ENCODE peak calls at places on chromosome 4, in eight cellular contexts. One of them, this sample, is unnamed.

GRCh38 chr4:153684182-153685073 is at the start of gene TLR2:
- DNase-seq in tibial nerve: peak
- DNase-seq in cardiac fibroblast: peak
- DNase-seq in AG10803: no peak
- DNase-seq in GM20000: peak
- DNase-seq in neural progenitor cell: peak
- DNase-seq in lung: peak
- DNase-seq in dorsolateral prefrontal cortex: peak
- DNase-seq in this sample: peak

GRCh38 chr4:48909697-48910096 is 3.1 kb upstream of the OCIAD2 start:
- DNase-seq in tibial nerve: no peak
- DNase-seq in cardiac fibroblast: peak
- DNase-seq in AG10803: peak
- DNase-seq in GM20000: no peak
- DNase-seq in neural progenitor cell: no peak
- DNase-seq in lung: peak
- DNase-seq in dorsolateral prefrontal cortex: peak
- DNase-seq in this sample: no peak

GRCh38 chr4:166341992-166342391 is 469.0 kb downstream of the TLL1 start:
- DNase-seq in tibial nerve: no peak
- DNase-seq in cardiac fibroblast: no peak
- DNase-seq in AG10803: no peak
- DNase-seq in GM20000: no peak
- DNase-seq in neural progenitor cell: no peak
- DNase-seq in lung: no peak
- DNase-seq in dorsolateral prefrontal cortex: no peak
- DNase-seq in this sample: no peak

GRCh38 chr4:150940123-150940522 is 75.0 kb downstream of the LRBA start:
- DNase-seq in tibial nerve: no peak
- DNase-seq in cardiac fibroblast: no peak
- DNase-seq in AG10803: no peak
- DNase-seq in GM20000: no peak
- DNase-seq in neural progenitor cell: no peak
- DNase-seq in lung: no peak
- DNase-seq in dorsolateral prefrontal cortex: no peak
- DNase-seq in this sample: no peak

GRCh38 chr4:183840311-183840710 is 64.8 kb upstream of the STOX2 start:
- DNase-seq in tibial nerve: peak
- DNase-seq in cardiac fibroblast: peak
- DNase-seq in AG10803: peak
- DNase-seq in GM20000: peak
- DNase-seq in neural progenitor cell: peak
- DNase-seq in lung: peak
- DNase-seq in dorsolateral prefrontal cortex: peak
- DNase-seq in this sample: peak

GRCh38 chr4:23956601-23957364 is 66.9 kb upstream of the PPARGC1A start:
- DNase-seq in tibial nerve: no peak
- DNase-seq in cardiac fibroblast: no peak
- DNase-seq in AG10803: no peak
- DNase-seq in GM20000: no peak
- DNase-seq in neural progenitor cell: no peak
- DNase-seq in lung: no peak
- DNase-seq in dorsolateral prefrontal cortex: no peak
- DNase-seq in this sample: no peak

GRCh38 chr4:188647820-188648380 is 508.7 kb downstream of the TRIML1 start:
- DNase-seq in tibial nerve: no peak
- DNase-seq in cardiac fibroblast: no peak
- DNase-seq in AG10803: no peak
- DNase-seq in GM20000: no peak
- DNase-seq in neural progenitor cell: no peak
- DNase-seq in lung: no peak
- DNase-seq in dorsolateral prefrontal cortex: no peak
- DNase-seq in this sample: no peak

GRCh38 chr4:138875886-138876608 is 139.5 kb upstream of the NOCT start:
- DNase-seq in tibial nerve: no peak
- DNase-seq in cardiac fibroblast: peak
- DNase-seq in AG10803: peak
- DNase-seq in GM20000: no peak
- DNase-seq in neural progenitor cell: no peak
- DNase-seq in lung: no peak
- DNase-seq in dorsolateral prefrontal cortex: no peak
- DNase-seq in this sample: no peak

GRCh38 chr4:108117473-108118182 is 51.1 kb downstream of the LEF1 start:
- DNase-seq in tibial nerve: no peak
- DNase-seq in cardiac fibroblast: no peak
- DNase-seq in AG10803: no peak
- DNase-seq in GM20000: no peak
- DNase-seq in neural progenitor cell: peak
- DNase-seq in lung: no peak
- DNase-seq in dorsolateral prefrontal cortex: no peak
- DNase-seq in this sample: no peak

GRCh38 chr4:41413670-41414069 is 124.3 kb upstream of the LIMCH1 start:
- DNase-seq in tibial nerve: no peak
- DNase-seq in cardiac fibroblast: peak
- DNase-seq in AG10803: no peak
- DNase-seq in GM20000: no peak
- DNase-seq in neural progenitor cell: peak
- DNase-seq in lung: no peak
- DNase-seq in dorsolateral prefrontal cortex: no peak
- DNase-seq in this sample: no peak

GRCh38 chr4:126544276-126544675 is 1088.5 kb upstream of the INTU start:
- DNase-seq in tibial nerve: no peak
- DNase-seq in cardiac fibroblast: no peak
- DNase-seq in AG10803: no peak
- DNase-seq in GM20000: no peak
- DNase-seq in neural progenitor cell: no peak
- DNase-seq in lung: no peak
- DNase-seq in dorsolateral prefrontal cortex: no peak
- DNase-seq in this sample: no peak

GRCh38 chr4:171857302-171858005 is 44.2 kb downstream of the GALNTL6 start:
- DNase-seq in tibial nerve: no peak
- DNase-seq in cardiac fibroblast: peak
- DNase-seq in AG10803: peak
- DNase-seq in GM20000: no peak
- DNase-seq in neural progenitor cell: no peak
- DNase-seq in lung: no peak
- DNase-seq in dorsolateral prefrontal cortex: no peak
- DNase-seq in this sample: no peak

GRCh38 chr4:176436500-176436973 is 116.8 kb downstream of the SPCS3 start:
- DNase-seq in tibial nerve: no peak
- DNase-seq in cardiac fibroblast: peak
- DNase-seq in AG10803: peak
- DNase-seq in GM20000: no peak
- DNase-seq in neural progenitor cell: no peak
- DNase-seq in lung: no peak
- DNase-seq in dorsolateral prefrontal cortex: no peak
- DNase-seq in this sample: no peak

GRCh38 chr4:115292320-115293092 is 179.1 kb upstream of the NDST4 start:
- DNase-seq in tibial nerve: no peak
- DNase-seq in cardiac fibroblast: no peak
- DNase-seq in AG10803: no peak
- DNase-seq in GM20000: no peak
- DNase-seq in neural progenitor cell: no peak
- DNase-seq in lung: no peak
- DNase-seq in dorsolateral prefrontal cortex: no peak
- DNase-seq in this sample: no peak

GRCh38 chr4:2850966-2851782 is 7.5 kb downstream of the ADD1 start:
- DNase-seq in tibial nerve: no peak
- DNase-seq in cardiac fibroblast: no peak
- DNase-seq in AG10803: peak
- DNase-seq in GM20000: no peak
- DNase-seq in neural progenitor cell: no peak
- DNase-seq in lung: no peak
- DNase-seq in dorsolateral prefrontal cortex: no peak
- DNase-seq in this sample: no peak

GRCh38 chr4:8229341-8229975 is 30.4 kb downstream of the SH3TC1 start:
- DNase-seq in tibial nerve: no peak
- DNase-seq in cardiac fibroblast: no peak
- DNase-seq in AG10803: no peak
- DNase-seq in GM20000: no peak
- DNase-seq in neural progenitor cell: no peak
- DNase-seq in lung: no peak
- DNase-seq in dorsolateral prefrontal cortex: no peak
- DNase-seq in this sample: no peak

GRCh38 chr4:25970691-25971427 is 56.8 kb downstream of the SMIM20 start:
- DNase-seq in tibial nerve: no peak
- DNase-seq in cardiac fibroblast: peak
- DNase-seq in AG10803: no peak
- DNase-seq in GM20000: no peak
- DNase-seq in neural progenitor cell: peak
- DNase-seq in lung: no peak
- DNase-seq in dorsolateral prefrontal cortex: no peak
- DNase-seq in this sample: no peak

GRCh38 chr4:126583509-126583908 is 1049.2 kb upstream of the INTU start:
- DNase-seq in tibial nerve: no peak
- DNase-seq in cardiac fibroblast: peak
- DNase-seq in AG10803: peak
- DNase-seq in GM20000: no peak
- DNase-seq in neural progenitor cell: peak
- DNase-seq in lung: no peak
- DNase-seq in dorsolateral prefrontal cortex: no peak
- DNase-seq in this sample: no peak

GRCh38 chr4:98828801-98829200 is 100.1 kb downstream of the EIF4E start:
- DNase-seq in tibial nerve: no peak
- DNase-seq in cardiac fibroblast: no peak
- DNase-seq in AG10803: peak
- DNase-seq in GM20000: no peak
- DNase-seq in neural progenitor cell: peak
- DNase-seq in lung: no peak
- DNase-seq in dorsolateral prefrontal cortex: no peak
- DNase-seq in this sample: no peak

GRCh38 chr4:42603865-42604264 is 53.0 kb downstream of the ATP8A1 start:
- DNase-seq in tibial nerve: no peak
- DNase-seq in cardiac fibroblast: no peak
- DNase-seq in AG10803: no peak
- DNase-seq in GM20000: no peak
- DNase-seq in neural progenitor cell: no peak
- DNase-seq in lung: no peak
- DNase-seq in dorsolateral prefrontal cortex: no peak
- DNase-seq in this sample: no peak

GRCh38 chr4:24160358-24160757 is 270.5 kb upstream of the PPARGC1A start:
- DNase-seq in tibial nerve: no peak
- DNase-seq in cardiac fibroblast: no peak
- DNase-seq in AG10803: no peak
- DNase-seq in GM20000: no peak
- DNase-seq in neural progenitor cell: no peak
- DNase-seq in lung: no peak
- DNase-seq in dorsolateral prefrontal cortex: no peak
- DNase-seq in this sample: no peak

GRCh38 chr4:15003441-15003890 is 1.2 kb downstream of the CPEB2 start:
- DNase-seq in tibial nerve: no peak
- DNase-seq in cardiac fibroblast: peak
- DNase-seq in AG10803: peak
- DNase-seq in GM20000: peak
- DNase-seq in neural progenitor cell: peak
- DNase-seq in lung: peak
- DNase-seq in dorsolateral prefrontal cortex: peak
- DNase-seq in this sample: peak

GRCh38 chr4:92346289-92346688 is 42.5 kb downstream of the GRID2 start:
- DNase-seq in tibial nerve: no peak
- DNase-seq in cardiac fibroblast: no peak
- DNase-seq in AG10803: no peak
- DNase-seq in GM20000: no peak
- DNase-seq in neural progenitor cell: no peak
- DNase-seq in lung: no peak
- DNase-seq in dorsolateral prefrontal cortex: no peak
- DNase-seq in this sample: no peak

GRCh38 chr4:189973646-189974045 is 33.0 kb downstream of the FRG1 start:
- DNase-seq in tibial nerve: no peak
- DNase-seq in cardiac fibroblast: no peak
- DNase-seq in AG10803: no peak
- DNase-seq in GM20000: no peak
- DNase-seq in neural progenitor cell: no peak
- DNase-seq in lung: no peak
- DNase-seq in dorsolateral prefrontal cortex: no peak
- DNase-seq in this sample: no peak
- TF ChIP-seq CTCF in tibial nerve: no peak
- TF ChIP-seq CTCF in cardiac fibroblast: no peak
- TF ChIP-seq CTCF in AG10803: no peak
- TF ChIP-seq CTCF in GM20000: no peak
- TF ChIP-seq CTCF in neural progenitor cell: no peak
- TF ChIP-seq CTCF in lung: no peak
- TF ChIP-seq CTCF in dorsolateral prefrontal cortex: no peak
- TF ChIP-seq CTCF in this sample: no peak

DNA sequence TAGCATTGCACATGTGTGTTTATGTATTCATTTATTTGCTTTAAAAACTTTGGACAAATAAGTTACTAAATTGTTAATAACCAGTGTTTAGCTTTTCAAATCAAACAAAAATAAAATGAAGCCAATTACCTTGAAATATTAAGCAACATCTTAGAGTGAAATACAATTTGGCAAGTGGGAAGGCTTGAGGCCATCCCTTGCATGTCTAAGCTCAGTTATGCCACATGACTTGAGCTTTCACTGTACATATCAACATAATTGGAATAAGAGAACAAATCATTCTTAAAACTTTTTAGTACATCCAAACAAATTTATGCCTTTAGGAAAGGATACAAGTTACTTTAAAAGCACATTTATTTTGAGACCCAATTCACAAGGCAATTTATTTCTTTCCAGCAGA is 640.6 kb downstream of the SPRY1 start:
- DNase-seq in tibial nerve: no peak
- DNase-seq in cardiac fibroblast: no peak
- DNase-seq in AG10803: peak
- DNase-seq in GM20000: no peak
- DNase-seq in neural progenitor cell: no peak
- DNase-seq in lung: no peak
- DNase-seq in dorsolateral prefrontal cortex: no peak
- DNase-seq in this sample: no peak
- TF ChIP-seq CTCF in tibial nerve: no peak
- TF ChIP-seq CTCF in cardiac fibroblast: no peak
- TF ChIP-seq CTCF in AG10803: no peak
- TF ChIP-seq CTCF in GM20000: no peak
- TF ChIP-seq CTCF in neural progenitor cell: no peak
- TF ChIP-seq CTCF in lung: no peak
- TF ChIP-seq CTCF in dorsolateral prefrontal cortex: no peak
- TF ChIP-seq CTCF in this sample: no peak

GRCh38 chr4:83725076-83726074 is 189.5 kb downstream of the GPAT3 start:
- DNase-seq in tibial nerve: no peak
- DNase-seq in cardiac fibroblast: no peak
- DNase-seq in AG10803: no peak
- DNase-seq in GM20000: no peak
- DNase-seq in neural progenitor cell: no peak
- DNase-seq in lung: no peak
- DNase-seq in dorsolateral prefrontal cortex: no peak
- DNase-seq in this sample: no peak
- TF ChIP-seq CTCF in tibial nerve: no peak
- TF ChIP-seq CTCF in cardiac fibroblast: no peak
- TF ChIP-seq CTCF in AG10803: no peak
- TF ChIP-seq CTCF in GM20000: no peak
- TF ChIP-seq CTCF in neural progenitor cell: no peak
- TF ChIP-seq CTCF in lung: no peak
- TF ChIP-seq CTCF in dorsolateral prefrontal cortex: no peak
- TF ChIP-seq CTCF in this sample: no peak

DNA sequence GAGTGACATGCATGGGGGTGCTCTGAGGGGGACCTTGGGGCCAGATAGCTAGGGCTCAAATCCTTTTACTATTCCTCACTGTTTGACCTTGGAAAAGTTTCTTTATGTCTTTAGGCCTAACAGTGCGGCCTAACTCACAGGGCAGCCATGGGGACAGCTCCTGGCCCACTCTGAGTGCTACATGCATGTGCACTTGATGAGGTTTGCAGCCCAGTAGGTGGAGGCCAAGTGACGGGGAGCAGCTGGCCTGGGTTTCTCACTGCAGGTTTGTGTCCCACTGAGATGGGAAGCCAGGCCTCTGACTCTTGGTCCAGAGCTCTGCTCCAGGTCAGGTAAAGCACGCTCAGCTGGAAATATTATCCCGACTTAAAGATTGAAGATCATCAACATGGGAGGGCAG is 102.8 kb downstream of the SLC2A9 start:
- DNase-seq in tibial nerve: no peak
- DNase-seq in cardiac fibroblast: no peak
- DNase-seq in AG10803: no peak
- DNase-seq in GM20000: no peak
- DNase-seq in neural progenitor cell: no peak
- DNase-seq in lung: no peak
- DNase-seq in dorsolateral prefrontal cortex: no peak
- DNase-seq in this sample: no peak
- TF ChIP-seq CTCF in tibial nerve: no peak
- TF ChIP-seq CTCF in cardiac fibroblast: no peak
- TF ChIP-seq CTCF in AG10803: no peak
- TF ChIP-seq CTCF in GM20000: no peak
- TF ChIP-seq CTCF in neural progenitor cell: no peak
- TF ChIP-seq CTCF in lung: no peak
- TF ChIP-seq CTCF in dorsolateral prefrontal cortex: no peak
- TF ChIP-seq CTCF in this sample: no peak

This sample was measured in mesothelial cell of epicardium.